ENCODE peak calls at places on chromosomes 16 and 17, in four cellular contexts. H is suprapubic skin, N is stomach, O is transverse colon. R is an unnamed sample.

GRCh38 chr17:6894206-6894528 is 62.6 kb upstream of the TEKT1 start:
- DNase-seq in H (no peak), N (no peak), O (no peak), R (no peak)

GRCh38 chr17:2996208-2996855 is 67.1 kb downstream of the OR1D5 start:
- DNase-seq in H (no peak), N (peak; percentile 67), O (no peak), R (no peak)

GRCh38 chr17:15452746-15453145 is 14.7 kb downstream of the CDRT4 start:
- DNase-seq in H (no peak), N (no peak), O (no peak), R (no peak)

GRCh38 chr16:84278968-84279367 is 15.7 kb upstream of the WFDC1 start:
- DNase-seq in H (no peak), N (no peak), O (no peak), R (no peak)

GRCh38 chr16:30660424-30661251 is 2.4 kb downstream of the FBRS start:
- DNase-seq in H (no peak), N (no peak), O (peak; percentile 87), R (no peak)

GRCh38 chr17:31802502-31802901 is 56.5 kb downstream of the COPRS start:
- DNase-seq in H (no peak), N (no peak), O (no peak), R (no peak)

GRCh38 chr17:12928736-12929135 is 89.1 kb downstream of the ELAC2 start:
- DNase-seq in H (no peak), N (no peak), O (no peak), R (no peak)

GRCh38 chr16:2022723-2023097 is 3.1 kb downstream of the NPW start:
- DNase-seq in H (no peak), N (no peak), O (no peak), R (no peak)

GRCh38 chr17:47905221-47905733 is 9.2 kb downstream of the SP2 start:
- DNase-seq in H (no peak), N (peak; percentile 63), O (peak; percentile 45), R (no peak)

GRCh38 chr16:9378876-9379275 is 287.4 kb downstream of the HAPSTR1 start:
- DNase-seq in H (no peak), N (no peak), O (no peak), R (no peak)

GRCh38 chr16:22969567-22969966 is 155.6 kb downstream of the HS3ST2 start:
- DNase-seq in H (no peak), N (no peak), O (no peak), R (no peak)

GRCh38 chr17:75691371-75692290 is 24.5 kb downstream of the SAP30BP start:
- DNase-seq in H (no peak), N (no peak), O (no peak), R (no peak)

GRCh38 chr16:75263963-75264445 is 12.6 kb upstream of the BCAR1 start:
- DNase-seq in H (peak; percentile 75), N (no peak), O (peak; percentile 28), R (no peak)
- H3K27ac ChIP-seq in H (peak overlapping the region; percentile 92), N (peak overlapping the region; percentile 95), O (peak overlapping the region; percentile 85), R (no peak overlapping the region)

GRCh38 chr16:58491-59439 is 5.1 kb downstream of the SNRNP25 start:
- DNase-seq in H (no peak), N (no peak), O (no peak), R (no peak)
- TF ChIP-seq POLR2AphosphoS5 in H (no peak), N (no peak), O (no peak), R (no peak)

GRCh38 chr16:57468346-57468745 is 5.9 kb downstream of the POLR2C start:
- DNase-seq in H (no peak), N (no peak), O (no peak), R (no peak)

GRCh38 chr16:57464523-57464922 is 2.0 kb downstream of the POLR2C start:
- DNase-seq in H (no peak), N (no peak), O (no peak), R (no peak)

GRCh38 chr16:57462978-57463362 is 491 bp downstream of the POLR2C start:
- DNase-seq in H (no peak), N (no peak), O (no peak), R (no peak)

DNA sequence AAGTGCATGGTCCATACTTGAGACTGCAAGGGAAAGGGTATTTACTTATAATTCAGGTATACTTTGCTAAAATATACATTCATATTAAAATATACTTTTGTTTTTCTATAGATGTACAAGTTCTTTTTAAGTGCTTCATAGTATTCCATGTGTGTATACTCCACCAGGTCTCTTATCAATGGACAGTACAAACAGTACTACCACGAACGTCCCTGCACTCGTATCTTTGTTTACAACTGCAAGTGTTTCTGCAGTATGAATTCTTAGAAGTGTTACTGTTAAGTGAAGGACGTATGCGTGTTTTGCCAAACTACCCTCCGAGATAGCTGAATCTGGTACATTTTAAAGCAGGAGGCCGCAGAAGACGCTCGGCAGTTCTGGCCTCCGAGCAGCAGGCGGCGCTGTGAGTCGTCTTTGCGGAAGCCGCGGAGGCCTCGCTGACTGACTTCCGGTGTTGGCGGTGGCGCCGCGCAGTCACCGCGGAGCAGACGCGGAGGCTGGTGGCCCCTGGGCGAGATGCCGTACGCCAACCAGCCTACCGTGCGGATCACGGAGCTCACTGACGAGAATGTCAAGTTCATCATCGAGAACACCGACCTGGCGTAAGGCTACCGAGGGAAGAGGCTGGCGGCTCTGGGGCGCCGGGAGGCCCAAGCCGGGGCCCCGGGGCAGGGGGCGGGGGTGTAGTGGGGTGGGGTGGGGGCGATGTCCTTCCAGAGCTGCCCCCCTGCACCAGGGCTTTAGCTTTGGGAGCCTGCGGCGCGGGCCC is at the start of gene POLR2C:
- DNase-seq in H (peak; percentile 90), N (peak; percentile 92), O (peak; percentile 92), R (no peak)
- H3K36me3 ChIP-seq in H (peaks cover 66% of the 10 kb centered on the region), N (peaks cover 81% of the 10 kb centered on the region), O (no peaks in the 10 kb centered on the region), R (peaks cover 24% of the 10 kb centered on the region)

GRCh38 chr17:82810644-82811430 is 29.0 kb downstream of the ZNF750 start:
- DNase-seq in H (no peak), N (no peak), O (no peak), R (no peak)
- H3K27ac ChIP-seq in H (no peak overlapping the region), N (no peak overlapping the region), O (no peak overlapping the region), R (no peak overlapping the region)

GRCh38 chr17:42422958-42423712 is at the start of gene CAVIN1:
- DNase-seq in H (peak; percentile 99), N (peak; percentile 92), O (peak; percentile 93), R (no peak)
- TF ChIP-seq POLR2AphosphoS5 in H (peak; percentile 58), N (peak; percentile 99), O (peak; percentile 99), R (peak; percentile 86)

DNA sequence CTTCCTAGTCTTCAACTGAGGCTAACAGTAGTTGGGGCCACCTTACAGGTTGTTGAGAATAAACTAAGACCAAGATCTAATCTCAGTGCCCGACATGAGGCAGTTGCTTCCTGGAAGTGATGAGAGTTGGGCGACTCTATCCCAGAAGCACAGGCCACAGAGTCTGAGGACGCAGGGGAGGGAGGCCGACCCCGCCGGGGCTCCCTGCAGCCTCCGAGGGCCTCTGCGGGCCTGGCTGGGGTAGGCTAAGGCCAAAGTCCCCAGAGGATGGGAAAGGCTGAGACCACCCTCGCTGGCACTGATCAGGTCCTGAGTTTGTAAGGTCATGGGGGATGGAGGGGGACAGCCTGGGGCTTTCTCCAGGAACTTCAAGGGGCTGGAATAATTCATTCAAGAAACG is 74.0 kb downstream of the ENGASE start:
- DNase-seq in H (no peak), N (no peak), O (no peak), R (no peak)
- H3K36me3 ChIP-seq in H (no peaks in the 10 kb centered on the region), N (no peaks in the 10 kb centered on the region), O (no peaks in the 10 kb centered on the region), R (no peaks in the 10 kb centered on the region)

DNA sequence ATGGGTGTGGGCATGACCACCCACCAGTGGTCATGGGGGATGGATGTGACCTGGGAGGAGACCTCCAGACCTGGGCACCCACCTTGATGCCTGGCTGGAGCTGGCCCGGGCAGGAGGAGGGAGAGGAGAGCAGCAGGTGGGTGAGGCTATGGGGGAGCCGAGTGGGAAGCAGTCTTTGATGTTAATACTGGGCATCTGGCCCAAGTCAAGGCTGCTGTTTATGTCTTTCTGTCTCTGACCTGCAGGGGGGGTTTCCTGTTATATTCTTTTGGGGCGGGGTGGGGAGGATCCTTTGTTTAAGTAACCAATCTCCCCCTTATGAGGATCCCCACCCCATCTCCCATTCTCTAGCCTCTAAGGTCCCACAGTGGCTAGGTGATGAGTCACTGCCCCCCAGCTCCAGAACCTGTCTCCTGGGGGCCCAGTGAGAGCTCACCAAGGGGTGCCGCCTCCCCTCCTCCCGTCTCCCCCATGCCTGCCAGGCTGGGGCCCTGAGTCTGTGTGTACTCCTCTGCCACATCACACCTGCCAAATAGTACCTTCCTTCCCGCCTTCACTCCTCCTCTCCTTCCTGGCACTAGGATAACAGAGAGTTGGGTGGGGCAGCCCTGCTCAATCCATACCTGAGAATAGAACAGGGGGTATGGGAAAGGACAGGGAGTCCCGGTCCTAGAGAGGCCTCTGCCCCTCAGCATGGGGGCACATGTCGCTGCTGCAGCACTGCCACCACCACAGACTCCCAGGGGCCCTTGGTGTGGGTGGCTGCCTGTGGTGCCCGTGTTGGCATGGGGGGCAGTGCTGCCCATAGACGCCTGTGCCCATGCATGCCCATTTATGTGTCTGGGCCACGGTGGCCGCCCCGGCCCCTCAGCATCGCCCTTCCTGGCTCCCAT is 7.2 kb downstream of the THRA start:
- DNase-seq in H (no peak), N (peak; percentile 78), O (peak; percentile 75), R (no peak)
- H3K27ac ChIP-seq in H (peak overlapping the region; percentile 91), N (peak overlapping the region; percentile 96), O (peak overlapping the region; percentile 97), R (peak overlapping the region; percentile 91)

GRCh38 chr17:74474043-74474792 is 7.8 kb downstream of the CD300A start:
- DNase-seq in H (no peak), N (no peak), O (peak; percentile 54), R (no peak)
- TF ChIP-seq POLR2AphosphoS5 in H (no peak), N (no peak), O (no peak), R (no peak)